ENCODE peak calls at places on chromosomes 4 and X, in five cellular contexts. M is spleen, W is SK-N-SH, F is endothelial cell of umbilical vein, C is H1. I is an unnamed sample.
A peak's percentile ranks its signal among the peaks of the same experiment; 100 is the strongest.

GRCh38 chrX:109856974-109857373 is 123.9 kb upstream of the ACSL4 start:
- DNase-seq in M (no peak), W (peak; percentile 19), F (peak; percentile 66), C (no peak), I (no peak)

GRCh38 chr4:55083771-55084170 is 41.6 kb downstream of the KDR start:
- DNase-seq in M (no peak), W (no peak), F (no peak), C (no peak), I (no peak)

GRCh38 chrX:73827406-73827805 is 264.4 kb downstream of the CHIC1 start:
- DNase-seq in M (no peak), W (no peak), F (no peak), C (no peak), I (no peak)

GRCh38 chr4:186737427-186737826 is 13.8 kb upstream of the FAT1 start:
- DNase-seq in M (no peak), W (no peak), F (no peak), C (no peak), I (no peak)

GRCh38 chr4:166957451-166957850 is 276.8 kb downstream of the SPOCK3 start:
- DNase-seq in M (no peak), W (no peak), F (no peak), C (no peak), I (no peak)

GRCh38 chr4:105683038-105683437 is 25.5 kb downstream of the INTS12 start:
- DNase-seq in M (no peak), W (no peak), F (peak; percentile 61), C (no peak), I (no peak)

GRCh38 chr4:110808371-110808878 is 185.5 kb upstream of the PITX2 start:
- DNase-seq in M (no peak), W (no peak), F (no peak), C (no peak), I (no peak)

GRCh38 chrX:153643431-153644351 is 3.3 kb upstream of the DUSP9 start:
- DNase-seq in M (peak; percentile 66), W (peak; percentile 83), F (no peak), C (no peak), I (no peak)

GRCh38 chr4:8289151-8289750 is 19.7 kb downstream of the HTRA3 start:
- DNase-seq in M (peak; percentile 56), W (no peak), F (no peak), C (no peak), I (peak; percentile 48)

GRCh38 chr4:8846046-8846720 is 25.5 kb downstream of the HMX1 start:
- DNase-seq in M (peak; percentile 43), W (peak; percentile 6), F (no peak), C (peak; percentile 29), I (peak; percentile 68)

GRCh38 chr4:1192091-1192492 is 19.7 kb upstream of the SPON2 start:
- DNase-seq in M (peak; percentile 72), W (peak; percentile 57), F (peak; percentile 93), C (no peak), I (peak; percentile 92)

GRCh38 chrX:132834109-132834508 is 124.3 kb downstream of the HS6ST2 start:
- DNase-seq in M (no peak), W (no peak), F (no peak), C (no peak), I (no peak)

GRCh38 chrX:27883468-27884092 is 75.8 kb downstream of the MAGEB10 start:
- DNase-seq in M (no peak), W (no peak), F (no peak), C (no peak), I (no peak)

GRCh38 chrX:8033175-8033574 is 106.0 kb upstream of the PNPLA4 start:
- DNase-seq in M (no peak), W (no peak), F (no peak), C (no peak), I (no peak)

GRCh38 chr4:182280439-182281111 is 37.4 kb downstream of the TENM3 start:
- DNase-seq in M (no peak), W (no peak), F (no peak), C (no peak), I (no peak)

GRCh38 chrX:45762699-45763647 is 562.3 kb upstream of the DIPK2B start:
- DNase-seq in M (no peak), W (no peak), F (peak; percentile 44), C (no peak), I (no peak)
- TF ChIP-seq POLR2AphosphoS5 in M (no peak), W (peak; percentile 31), F (peak; percentile 30), C (no peak), I (no peak)

GRCh38 chr4:88295656-88296055 is 11.3 kb upstream of the PPM1K start:
- DNase-seq in M (no peak), W (no peak), F (no peak), C (no peak), I (no peak)

GRCh38 chr4:88297725-88298453 is 13.5 kb upstream of the PPM1K start:
- DNase-seq in M (no peak), W (no peak), F (no peak), C (no peak), I (no peak)

GRCh38 chr4:88296413-88297052 is 12.2 kb upstream of the PPM1K start:
- DNase-seq in M (no peak), W (no peak), F (no peak), C (no peak), I (no peak)

GRCh38 chr4:88297131-88297530 is 12.8 kb upstream of the PPM1K start:
- DNase-seq in M (no peak), W (no peak), F (no peak), C (no peak), I (no peak)
- H3K4me3 ChIP-seq in M (no peak overlapping the region), W (no peak overlapping the region), F (no peak overlapping the region), C (no peak overlapping the region), I (no peak overlapping the region)

DNA sequence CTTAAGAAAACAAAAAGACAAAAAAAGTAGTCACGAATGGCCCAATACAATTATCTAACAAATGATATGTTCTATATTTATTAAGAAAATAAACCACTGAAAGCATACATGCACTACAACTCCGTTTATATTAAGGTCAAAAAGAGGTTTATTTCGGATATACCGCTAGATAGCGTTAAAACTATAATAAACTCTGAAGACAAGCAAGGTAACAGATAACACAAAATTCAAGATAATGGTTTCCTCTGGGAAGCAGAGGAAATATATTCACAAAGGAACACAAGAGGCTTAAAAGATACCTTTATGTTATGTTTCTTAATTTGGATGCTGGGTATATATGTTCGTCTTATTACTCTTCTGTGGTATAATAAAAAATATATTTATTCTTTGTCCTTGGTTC is 4.7 kb upstream of the FAM200B start:
- DNase-seq in M (no peak), W (no peak), F (no peak), C (no peak), I (no peak)
- TF ChIP-seq POLR2AphosphoS5 in M (no peak), W (no peak), F (no peak), C (no peak), I (no peak)

DNA sequence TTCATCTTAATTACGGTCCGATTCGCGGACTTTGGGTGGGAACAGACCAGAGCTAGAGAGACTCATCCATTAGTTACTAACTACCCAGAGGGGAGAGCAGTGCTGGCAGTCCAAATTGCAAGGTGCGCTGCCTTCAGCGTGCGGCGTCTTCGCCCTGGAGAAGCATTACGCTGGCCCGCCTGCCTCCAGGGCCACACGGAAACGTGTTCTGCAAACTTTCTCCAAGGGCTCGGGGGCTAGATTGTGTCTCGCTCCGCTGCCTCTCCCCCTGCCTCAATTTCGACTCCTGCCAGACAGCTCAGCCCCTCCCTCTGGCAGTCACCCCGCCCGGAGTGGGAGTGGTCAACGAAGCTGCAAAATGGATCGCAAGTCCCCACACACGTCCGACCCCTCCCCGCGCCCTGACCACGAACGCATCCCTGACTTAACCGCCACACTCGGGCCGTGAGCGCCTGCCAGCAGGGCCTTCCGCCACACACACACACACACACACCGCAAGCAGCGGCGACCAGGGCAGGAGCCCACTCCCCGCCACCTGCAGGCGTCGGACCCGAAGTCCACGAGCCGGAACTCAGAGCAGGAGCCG is 47.0 kb upstream of the NKAP start:
- DNase-seq in M (no peak), W (no peak), F (no peak), C (peak; percentile 49), I (no peak)
- H3K4me3 ChIP-seq in M (peak overlapping the region; percentile 30), W (no peak overlapping the region), F (no peak overlapping the region), C (peak overlapping the region; percentile 21), I (peak overlapping the region; percentile 41)

DNA sequence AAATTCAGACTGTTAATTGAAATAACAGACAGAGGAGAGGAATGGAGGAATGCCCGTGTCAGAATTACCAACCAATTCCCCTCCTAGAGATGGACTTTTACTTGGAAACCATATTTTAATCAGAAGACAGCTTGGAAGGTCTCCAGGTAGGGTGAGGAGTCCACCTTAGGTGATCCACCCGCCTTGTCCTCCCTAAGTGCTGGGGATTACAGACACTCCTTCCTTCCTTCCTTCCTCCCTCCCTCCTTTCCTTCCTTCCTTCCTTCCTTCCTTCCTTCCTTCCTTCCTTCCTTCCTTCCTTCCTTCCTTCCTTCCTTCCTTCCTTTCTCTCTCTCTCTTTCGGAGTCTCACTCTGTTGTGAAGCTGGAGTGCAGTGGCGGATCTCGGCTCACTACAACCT is 328.0 kb downstream of the RAPGEF2 start:
- DNase-seq in M (no peak), W (no peak), F (no peak), C (no peak), I (no peak)
- TF ChIP-seq POLR2AphosphoS5 in M (no peak), W (no peak), F (no peak), C (no peak), I (no peak)

I was measured in suprapubic skin.